ENCODE peak calls at places on chromosomes 12 and 14, in five cellular contexts. O is HAP-1; W is H7; A is stimulated activated CD4-positive, alpha-beta T cell treated with anti-CD3 and anti-CD28 coated beads, Interleukin-2, amount 100 ng/mL, for 48 hours; C is AG04450. F is an unnamed sample.

GRCh38 chr14:50943943-50944646 is at the start of gene PYGL:
- DNase-seq in O (peak; percentile 66), W (peak; percentile 94), A (peak; percentile 21), C (no peak), F (peak; percentile 40)

GRCh38 chr12:3184485-3184884 is 107.3 kb downstream of the TSPAN9 start:
- DNase-seq in O (no peak), W (no peak), A (no peak), C (no peak), F (no peak)

GRCh38 chr12:122862110-122862634 is 26.9 kb downstream of the HIP1R start:
- DNase-seq in O (no peak), W (peak; percentile 59), A (no peak), C (no peak), F (no peak)

GRCh38 chr12:55736780-55737580 is 5.9 kb upstream of the GDF11 start:
- DNase-seq in O (peak; percentile 58), W (peak; percentile 87), A (peak; percentile 58), C (no peak), F (peak; percentile 54)

GRCh38 chr14:103551338-103551762 is 11.1 kb downstream of the BAG5 start:
- DNase-seq in O (no peak), W (peak; percentile 68), A (no peak), C (no peak), F (no peak)

GRCh38 chr14:50816419-50817047 is 14.4 kb downstream of the NIN start:
- DNase-seq in O (no peak), W (no peak), A (no peak), C (no peak), F (no peak)

GRCh38 chr12:52189376-52190174 is 2.2 kb downstream of the KRT80 start:
- DNase-seq in O (no peak), W (peak; percentile 56), A (no peak), C (no peak), F (no peak)

GRCh38 chr12:6552140-6552551 is 3.7 kb downstream of the IFFO1 start:
- DNase-seq in O (no peak), W (peak; percentile 35), A (no peak), C (no peak), F (no peak)

GRCh38 chr14:90023176-90023896 is 38.5 kb upstream of the KCNK13 start:
- DNase-seq in O (no peak), W (no peak), A (no peak), C (no peak), F (no peak)

GRCh38 chr14:34380446-34380845 is 81.6 kb downstream of the SPTSSA start:
- DNase-seq in O (no peak), W (no peak), A (no peak), C (no peak), F (no peak)

GRCh38 chr12:118237053-118237665 is 101.2 kb downstream of the PEBP1 start:
- DNase-seq in O (no peak), W (no peak), A (no peak), C (no peak), F (no peak)

F was measured in omental fat pad.